ENCODE peak calls at places on chromosomes 7 and 10, in nine cellular contexts. F, I, E, D, B, K, M, V and Y are unnamed samples. For H3K9me3, the result is how much of the 10 kb centered on the place peaks cover.

GRCh38 chr7:133510326-133511055 is 257.6 kb downstream of the EXOC4 start:
- DNase-seq in F (no peak), I (no peak), E (no peak), D (no peak), B (no peak), K (no peak), M (peak), V (no peak), Y (no peak)

GRCh38 chr7:32659853-32660252 is 164.6 kb downstream of the AVL9 start:
- DNase-seq in F (no peak), I (no peak), E (no peak), D (peak), B (no peak), K (no peak), M (peak), V (no peak), Y (no peak)

GRCh38 chr10:104325436-104326430 is 12.5 kb downstream of the ITPRIP start:
- DNase-seq in F (peak), I (no peak), E (no peak), D (peak), B (peak), K (peak), M (no peak), V (peak), Y (no peak)

GRCh38 chr10:29736325-29737208 is 101.8 kb upstream of the SVIL start:
- DNase-seq in F (peak), I (no peak), E (peak), D (peak), B (peak), K (peak), M (peak), V (peak), Y (no peak)

GRCh38 chr7:45975367-45975766 is 54.3 kb upstream of the IGFBP3 start:
- DNase-seq in F (no peak), I (no peak), E (no peak), D (no peak), B (no peak), K (no peak), M (no peak), V (no peak), Y (no peak)

GRCh38 chr7:22052221-22052639 is 106.5 kb upstream of the CDCA7L start:
- DNase-seq in F (no peak), I (no peak), E (no peak), D (no peak), B (no peak), K (no peak), M (no peak), V (no peak), Y (no peak)

GRCh38 chr7:45699726-45700390 is 125.7 kb downstream of the ADCY1 start:
- DNase-seq in F (peak), I (no peak), E (peak), D (no peak), B (peak), K (no peak), M (no peak), V (no peak), Y (no peak)

GRCh38 chr7:18894155-18894554 is 223.3 kb downstream of the TWIST1 start:
- DNase-seq in F (no peak), I (no peak), E (no peak), D (no peak), B (no peak), K (no peak), M (no peak), V (no peak), Y (no peak)

GRCh38 chr10:102121739-102122372 is 1.7 kb upstream of the LDB1 start:
- DNase-seq in F (no peak), I (no peak), E (no peak), D (no peak), B (peak), K (no peak), M (peak), V (no peak), Y (no peak)

GRCh38 chr7:80185571-80185970 is 50.9 kb downstream of the GNAI1 start:
- DNase-seq in F (no peak), I (no peak), E (no peak), D (no peak), B (no peak), K (no peak), M (peak), V (no peak), Y (no peak)

GRCh38 chr7:13411151-13411550 is 578.3 kb downstream of the ETV1 start:
- DNase-seq in F (no peak), I (no peak), E (no peak), D (no peak), B (no peak), K (no peak), M (no peak), V (no peak), Y (no peak)

GRCh38 chr10:63201118-63201517 is 68.0 kb downstream of the NRBF2 start:
- DNase-seq in F (no peak), I (no peak), E (no peak), D (no peak), B (no peak), K (no peak), M (no peak), V (no peak), Y (no peak)

GRCh38 chr10:48307584-48307983 is 1.1 kb downstream of the MAPK8 start:
- DNase-seq in F (no peak), I (no peak), E (no peak), D (no peak), B (no peak), K (no peak), M (no peak), V (no peak), Y (no peak)

GRCh38 chr7:43784030-43785001 is 25.8 kb downstream of the BLVRA start:
- DNase-seq in F (no peak), I (no peak), E (no peak), D (no peak), B (no peak), K (no peak), M (peak), V (no peak), Y (no peak)
- H3K27ac ChIP-seq in F (no peak), I (no peak), E (no peak), D (no peak), B (no peak), K (no peak), M (peak), V (no peak), Y (no peak)

GRCh38 chr7:94848992-94849576 is 58.3 kb upstream of the PPP1R9A start:
- DNase-seq in F (no peak), I (no peak), E (no peak), D (peak), B (no peak), K (no peak), M (no peak), V (peak), Y (no peak)

GRCh38 chr7:94848531-94848930 is 58.9 kb upstream of the PPP1R9A start:
- DNase-seq in F (no peak), I (no peak), E (no peak), D (no peak), B (no peak), K (no peak), M (no peak), V (no peak), Y (no peak)

GRCh38 chr7:94838717-94839116 is 68.7 kb upstream of the PPP1R9A start:
- DNase-seq in F (no peak), I (no peak), E (no peak), D (no peak), B (no peak), K (no peak), M (no peak), V (no peak), Y (no peak)

GRCh38 chr7:94843553-94843952 is 63.8 kb upstream of the PPP1R9A start:
- DNase-seq in F (no peak), I (no peak), E (no peak), D (no peak), B (no peak), K (no peak), M (no peak), V (no peak), Y (no peak)
- H3K9me3 ChIP-seq in F (under half), I (under half), E (under half), D (under half), B (under half), K (under half), M (under half), V (half or more), Y (under half)

GRCh38 chr10:92181575-92181974 is 109.3 kb downstream of the CPEB3 start:
- DNase-seq in F (no peak), I (no peak), E (no peak), D (no peak), B (no peak), K (no peak), M (peak), V (no peak), Y (no peak)

GRCh38 chr10:92183199-92183598 is 107.7 kb downstream of the CPEB3 start:
- DNase-seq in F (no peak), I (no peak), E (no peak), D (no peak), B (no peak), K (no peak), M (no peak), V (no peak), Y (no peak)

GRCh38 chr10:92184977-92185376 is 105.9 kb downstream of the CPEB3 start:
- DNase-seq in F (no peak), I (no peak), E (no peak), D (no peak), B (no peak), K (no peak), M (no peak), V (no peak), Y (no peak)

DNA sequence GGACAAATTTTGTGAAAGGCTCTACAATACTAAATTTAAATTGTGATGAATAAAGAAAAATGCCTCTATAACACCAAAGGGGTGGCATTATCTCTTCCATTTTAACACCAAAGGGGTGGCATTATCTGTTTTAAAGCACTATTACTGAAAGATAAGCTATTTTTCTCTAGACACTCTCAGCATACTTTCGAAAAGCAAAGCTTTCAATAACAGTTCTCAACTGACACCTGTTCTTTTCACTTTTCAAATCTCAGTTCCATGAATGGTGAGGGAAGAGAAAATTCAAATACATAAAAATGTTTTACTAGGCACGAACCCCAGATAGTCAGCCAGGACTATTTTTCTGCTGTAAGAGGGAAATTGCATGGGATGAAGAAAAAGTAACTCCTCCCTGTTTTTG is 103.8 kb downstream of the CPEB3 start:
- DNase-seq in F (no peak), I (no peak), E (no peak), D (no peak), B (no peak), K (no peak), M (no peak), V (no peak), Y (no peak)
- H3K4me3 ChIP-seq in F (no peak), I (no peak), E (no peak), D (no peak), B (no peak), K (no peak), M (no peak), V (no peak), Y (no peak)

GRCh38 chr10:126243306-126243705 is 145.0 kb downstream of the ADAM12 start:
- DNase-seq in F (no peak), I (no peak), E (no peak), D (no peak), B (no peak), K (no peak), M (no peak), V (no peak), Y (no peak)
- H3K27ac ChIP-seq in F (no peak), I (no peak), E (no peak), D (no peak), B (peak), K (no peak), M (no peak), V (no peak), Y (no peak)

GRCh38 chr7:63041786-63042185 is 956.9 kb upstream of the ZNF722 start:
- DNase-seq in F (no peak), I (no peak), E (no peak), D (no peak), B (no peak), K (no peak), M (no peak), V (no peak), Y (no peak)
- H3K9me3 ChIP-seq in F (under half), I (under half), E (half or more), D (under half), B (under half), K (under half), M (half or more), V (half or more), Y (under half)

GRCh38 chr7:2005746-2006145 is 227.0 kb downstream of the MAD1L1 start:
- DNase-seq in F (peak), I (no peak), E (no peak), D (no peak), B (peak), K (peak), M (no peak), V (peak), Y (no peak)
- H3K4me3 ChIP-seq in F (no peak), I (no peak), E (no peak), D (no peak), B (no peak), K (no peak), M (no peak), V (no peak), Y (no peak)

GRCh38 chr7:6259257-6259656 is 13.2 kb downstream of the CYTH3 start:
- DNase-seq in F (no peak), I (no peak), E (no peak), D (no peak), B (no peak), K (no peak), M (no peak), V (no peak), Y (no peak)
- H3K27ac ChIP-seq in F (no peak), I (no peak), E (peak), D (no peak), B (no peak), K (peak), M (no peak), V (peak), Y (no peak)

GRCh38 chr7:153392726-153393125 is 633.2 kb downstream of the ACTR3B start:
- DNase-seq in F (no peak), I (no peak), E (no peak), D (no peak), B (no peak), K (no peak), M (no peak), V (no peak), Y (no peak)

GRCh38 chr7:153390955-153391354 is 631.4 kb downstream of the ACTR3B start:
- DNase-seq in F (no peak), I (no peak), E (no peak), D (no peak), B (no peak), K (no peak), M (no peak), V (no peak), Y (no peak)

GRCh38 chr7:153397459-153397858 is 637.9 kb downstream of the ACTR3B start:
- DNase-seq in F (no peak), I (no peak), E (no peak), D (no peak), B (no peak), K (no peak), M (no peak), V (no peak), Y (no peak)

GRCh38 chr7:153396475-153396874 is 636.9 kb downstream of the ACTR3B start:
- DNase-seq in F (no peak), I (no peak), E (no peak), D (no peak), B (no peak), K (no peak), M (no peak), V (no peak), Y (no peak)

GRCh38 chr7:153393666-153394065 is 634.1 kb downstream of the ACTR3B start:
- DNase-seq in F (no peak), I (no peak), E (no peak), D (no peak), B (no peak), K (no peak), M (no peak), V (no peak), Y (no peak)
- H3K9me3 ChIP-seq in F (under half), I (under half), E (under half), D (under half), B (under half), K (under half), M (under half), V (under half), Y (under half)

DNA sequence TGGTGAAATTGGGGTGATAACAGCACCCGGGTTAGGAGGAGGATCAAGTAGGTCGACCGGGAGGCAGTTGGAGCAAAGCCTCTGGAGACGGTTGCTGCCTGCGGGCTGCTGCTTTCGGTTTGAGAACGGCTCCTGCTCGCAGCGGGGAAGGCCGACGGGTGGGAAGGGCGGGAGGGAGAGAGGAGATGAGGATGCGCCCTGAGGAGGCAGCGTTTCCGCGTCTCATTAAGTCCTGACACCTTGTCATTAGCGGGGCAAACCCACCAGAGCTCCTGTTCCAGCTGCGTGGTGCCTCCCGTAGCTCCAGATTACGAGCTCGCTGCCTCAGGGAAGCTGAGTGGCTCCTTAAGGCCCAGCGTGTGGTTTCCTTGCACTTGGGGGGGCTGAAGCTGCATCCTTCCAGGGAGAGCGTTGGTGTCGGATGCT is 52.0 kb upstream of the CFAP46 start:
- DNase-seq in F (no peak), I (no peak), E (no peak), D (no peak), B (no peak), K (peak), M (no peak), V (peak), Y (no peak)
- H3K4me3 ChIP-seq in F (no peak), I (peak), E (peak), D (peak), B (peak), K (peak), M (no peak), V (peak), Y (peak)